ENCODE peak calls at places on chromosomes 7 and 10, in nine cellular contexts. M is esophagus squamous epithelium, I is DND-41, J is thoracic aorta, H is cardiac fibroblast, Y is MM.1S, D is GM23338, T is AG04450, R is skeletal muscle cell. P is an unnamed sample.

GRCh38 chr10:58661336-58661735 is 148.7 kb downstream of the BICC1 start:
- DNase-seq in M (no peak), I (no peak), J (no peak), H (peak; percentile 81), Y (no peak), D (no peak), T (no peak), R (no peak), P (no peak)

GRCh38 chr7:112056409-112056808 is 149.8 kb downstream of the DOCK4 start:
- DNase-seq in M (no peak), I (no peak), J (no peak), H (peak; percentile 96), Y (peak; percentile 78), D (no peak), T (peak; percentile 42), R (peak; percentile 74), P (no peak)

GRCh38 chr7:102291916-102292267 is 5.2 kb downstream of the SH2B2 start:
- DNase-seq in M (no peak), I (no peak), J (no peak), H (no peak), Y (no peak), D (no peak), T (no peak), R (no peak), P (no peak)

GRCh38 chr10:44947356-44948152 is 12.0 kb upstream of the RASSF4 start:
- DNase-seq in M (no peak), I (no peak), J (no peak), H (no peak), Y (no peak), D (no peak), T (no peak), R (no peak), P (no peak)

GRCh38 chr7:56811081-56811480 is 321.2 kb downstream of the ZNF479 start:
- DNase-seq in M (no peak), I (no peak), J (no peak), H (no peak), Y (no peak), D (no peak), T (no peak), R (no peak), P (no peak)

GRCh38 chr10:70295321-70295720 is 11.5 kb upstream of the NPFFR1 start:
- DNase-seq in M (no peak), I (no peak), J (no peak), H (no peak), Y (no peak), D (no peak), T (no peak), R (no peak), P (no peak)

GRCh38 chr7:128075536-128076095 is 44.4 kb upstream of the LRRC4 start:
- DNase-seq in M (no peak), I (no peak), J (no peak), H (no peak), Y (no peak), D (peak; percentile 20), T (no peak), R (no peak), P (no peak)

GRCh38 chr7:26202019-26202985 is 757 bp downstream of the CBX3 start:
- DNase-seq in M (no peak), I (peak; percentile 76), J (no peak), H (peak; percentile 43), Y (peak; percentile 52), D (peak; percentile 52), T (no peak), R (no peak), P (no peak)

GRCh38 chr10:101018600-101019439 is 12.1 kb downstream of the PDZD7 start:
- DNase-seq in M (no peak), I (peak; percentile 56), J (peak; percentile 36), H (peak; percentile 85), Y (peak; percentile 68), D (peak; percentile 92), T (no peak), R (no peak), P (no peak)
- H3K4me3 ChIP-seq in M (no peak overlapping the region), I (no peak overlapping the region), J (peak overlapping the region; percentile 20), H (no peak overlapping the region), Y (no peak overlapping the region), D (peak overlapping the region; percentile 66), T (no peak overlapping the region), R (no peak overlapping the region), P (no peak overlapping the region)

GRCh38 chr7:130914589-130915294 is 180.7 kb upstream of the KLF14 start:
- DNase-seq in M (no peak), I (no peak), J (no peak), H (no peak), Y (no peak), D (no peak), T (no peak), R (no peak), P (no peak)

GRCh38 chr7:130920122-130920521 is 186.1 kb upstream of the KLF14 start:
- DNase-seq in M (no peak), I (no peak), J (no peak), H (no peak), Y (no peak), D (no peak), T (no peak), R (no peak), P (no peak)

GRCh38 chr7:130919316-130920103 is 185.5 kb upstream of the KLF14 start:
- DNase-seq in M (no peak), I (no peak), J (no peak), H (no peak), Y (no peak), D (no peak), T (no peak), R (no peak), P (no peak)

GRCh38 chr7:130918129-130919052 is 184.4 kb upstream of the KLF14 start:
- DNase-seq in M (no peak), I (no peak), J (no peak), H (no peak), Y (no peak), D (no peak), T (no peak), R (no peak), P (peak; percentile 87)

DNA sequence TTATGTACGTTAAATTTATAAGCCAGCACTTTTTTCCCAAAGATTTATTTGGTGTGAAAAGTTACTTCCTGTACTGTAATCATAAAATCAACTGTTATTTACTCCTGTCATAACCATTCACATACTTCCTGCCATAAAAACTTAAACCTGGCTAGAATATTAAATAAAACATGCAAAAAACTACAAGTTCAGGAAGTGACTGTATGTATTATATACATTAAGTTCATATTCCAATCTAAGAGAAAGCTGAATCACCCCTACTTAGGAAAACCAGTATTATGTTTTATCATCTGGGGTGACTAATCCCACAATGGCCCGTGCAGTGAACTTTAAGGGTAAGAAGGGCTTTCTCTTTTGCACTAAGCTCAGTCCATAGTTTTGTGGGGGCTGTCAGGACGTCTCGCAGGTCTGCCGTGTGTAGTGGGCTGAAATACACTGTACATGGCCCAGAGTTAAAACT is 183.7 kb upstream of the KLF14 start:
- DNase-seq in M (no peak), I (no peak), J (no peak), H (peak; percentile 74), Y (no peak), D (no peak), T (no peak), R (no peak), P (no peak)
- H3K4me3 ChIP-seq in M (no peak overlapping the region), I (no peak overlapping the region), J (no peak overlapping the region), H (no peak overlapping the region), Y (no peak overlapping the region), D (no peak overlapping the region), T (no peak overlapping the region), R (no peak overlapping the region), P (peak overlapping the region; percentile 17)

GRCh38 chr7:73557397-73558257 is at the start of gene BCL7B:
- DNase-seq in M (no peak), I (peak; percentile 78), J (no peak), H (peak; percentile 59), Y (peak; percentile 88), D (peak; percentile 77), T (no peak), R (peak; percentile 7), P (peak; percentile 62)

GRCh38 chr7:73560035-73560835 is 2.7 kb upstream of the BCL7B start:
- DNase-seq in M (no peak), I (no peak), J (no peak), H (peak; percentile 85), Y (peak; percentile 42), D (no peak), T (peak; percentile 69), R (peak; percentile 66), P (no peak)

GRCh38 chr7:73556208-73557107 is 1.0 kb downstream of the BCL7B start:
- DNase-seq in M (no peak), I (no peak), J (no peak), H (no peak), Y (no peak), D (no peak), T (no peak), R (no peak), P (no peak)

GRCh38 chr7:73557108-73557396 is 438 bp downstream of the BCL7B start:
- DNase-seq in M (peak; percentile 74), I (peak; percentile 94), J (peak; percentile 75), H (peak; percentile 89), Y (peak; percentile 95), D (peak; percentile 94), T (peak; percentile 67), R (peak; percentile 76), P (peak; percentile 73)

DNA sequence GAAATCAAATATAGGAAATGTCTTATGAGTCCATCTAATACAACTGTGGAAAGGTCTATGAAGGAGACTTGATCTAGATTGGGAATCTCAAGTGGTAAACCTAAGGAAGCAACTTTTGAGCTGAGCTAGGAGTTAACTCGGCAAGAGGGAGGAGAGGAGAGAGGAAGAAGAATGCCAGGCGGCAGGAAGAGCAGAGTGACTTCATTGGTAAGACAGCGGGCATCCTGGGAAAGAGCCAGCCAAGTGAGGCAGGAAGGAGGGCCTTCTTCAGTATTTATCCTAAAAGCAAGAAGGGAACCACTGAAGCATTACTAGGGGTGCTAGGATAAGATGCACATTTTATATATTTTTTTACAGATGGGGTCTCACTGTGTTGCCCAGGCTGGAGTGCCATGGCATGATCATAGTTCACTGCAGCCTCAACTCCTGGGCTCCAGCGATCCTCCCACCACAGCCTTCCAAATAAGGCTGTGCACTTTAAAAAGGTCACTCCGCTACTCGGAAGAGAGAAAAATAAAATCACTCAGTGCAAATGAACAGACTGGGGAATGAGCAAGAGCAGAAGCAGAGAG is 2.0 kb downstream of the BCL7B start:
- DNase-seq in M (no peak), I (no peak), J (no peak), H (no peak), Y (no peak), D (no peak), T (no peak), R (no peak), P (no peak)
- H3K4me3 ChIP-seq in M (peak overlapping the region; percentile 84), I (peak overlapping the region; percentile 91), J (peak overlapping the region; percentile 84), H (no peak overlapping the region), Y (peak overlapping the region; percentile 92), D (no peak overlapping the region), T (peak overlapping the region; percentile 83), R (no peak overlapping the region), P (peak overlapping the region; percentile 92)

GRCh38 chr7:108497082-108497725 is 28.7 kb downstream of the PNPLA8 start:
- DNase-seq in M (no peak), I (peak; percentile 55), J (no peak), H (peak; percentile 73), Y (peak; percentile 72), D (peak; percentile 75), T (peak; percentile 3), R (no peak), P (peak; percentile 26)

GRCh38 chr7:108498481-108498880 is 27.5 kb downstream of the PNPLA8 start:
- DNase-seq in M (no peak), I (no peak), J (no peak), H (no peak), Y (no peak), D (no peak), T (no peak), R (no peak), P (no peak)

GRCh38 chr7:108488902-108489538 is 32.8 kb upstream of the NRCAM start:
- DNase-seq in M (no peak), I (no peak), J (no peak), H (peak; percentile 39), Y (no peak), D (peak; percentile 20), T (no peak), R (no peak), P (no peak)

DNA sequence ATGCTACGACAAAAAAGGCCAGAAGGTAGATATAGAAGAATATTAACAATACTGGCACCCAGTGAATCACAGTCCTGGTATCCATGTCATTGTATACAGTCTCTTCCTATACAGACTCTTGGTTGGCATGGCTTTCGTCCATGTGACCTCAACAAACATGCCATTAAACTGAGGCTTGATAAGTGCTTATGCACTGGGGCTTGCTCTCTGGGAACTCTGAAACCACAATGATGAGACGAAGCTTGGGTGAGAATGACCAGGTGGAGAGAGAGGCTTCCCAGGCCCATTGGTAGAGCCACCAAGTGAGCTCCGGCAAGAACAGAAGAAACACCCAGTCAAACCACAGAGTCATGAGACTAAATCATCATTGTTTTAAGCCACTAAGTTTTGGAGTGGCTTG is 33.2 kb downstream of the PNPLA8 start:
- DNase-seq in M (no peak), I (no peak), J (no peak), H (peak; percentile 62), Y (peak; percentile 79), D (no peak), T (no peak), R (no peak), P (no peak)
- H3K4me3 ChIP-seq in M (no peak overlapping the region), I (no peak overlapping the region), J (no peak overlapping the region), H (no peak overlapping the region), Y (no peak overlapping the region), D (no peak overlapping the region), T (no peak overlapping the region), R (no peak overlapping the region), P (no peak overlapping the region)